ENCODE peak calls at places on chromosomes 13 and 19, in six cellular contexts. U is H9, E is neuronal stem cell, X is IMR-90, I is mesenchymal stem cell, V is trophoblast cell. P is an unnamed sample.
A peak's percentile ranks its signal among the peaks of the same experiment; 100 is the strongest.

GRCh38 chr13:108463365-108463764 is 166.0 kb upstream of the MYO16 start:
- DNase-seq in U (no peak), E (no peak), V (peak; percentile 72), X (peak; percentile 94), I (peak; percentile 90), P (no peak)

GRCh38 chr13:95403349-95404140 is 102.3 kb upstream of the ABCC4 start:
- DNase-seq in V (no peak), I (peak; percentile 30), X (no peak), U (peak; percentile 88), E (peak; percentile 70), P (peak; percentile 36)

GRCh38 chr19:21947775-21948174 is 63.0 kb downstream of the ZNF208 start:
- DNase-seq in V (no peak), I (no peak), U (no peak), X (no peak), E (peak; percentile 2), P (no peak)

GRCh38 chr13:111461445-111462149 is 141.2 kb downstream of the TEX29 start:
- DNase-seq in V (no peak), U (no peak), E (no peak), I (no peak), X (no peak), P (no peak)

GRCh38 chr13:48492123-48493075 is 40.5 kb downstream of the RCBTB2 start:
- DNase-seq in V (peak; percentile 79), I (peak; percentile 51), X (peak; percentile 18), U (no peak), E (no peak), P (no peak)

GRCh38 chr13:79988573-79988972 is 352.4 kb downstream of the SPRY2 start:
- DNase-seq in U (no peak), V (peak; percentile 49), X (peak; percentile 83), E (no peak), I (peak; percentile 77), P (no peak)

GRCh38 chr19:21402303-21402985 is 5.5 kb downstream of the ZNF493 start:
- DNase-seq in U (no peak), I (no peak), E (no peak), X (no peak), V (no peak), P (no peak)

GRCh38 chr13:66210677-66211076 is 1019.5 kb downstream of the PCDH9 start:
- DNase-seq in U (no peak), X (peak; percentile 91), E (no peak), V (peak; percentile 24), I (peak; percentile 88), P (no peak)

GRCh38 chr13:94123543-94123942 is 355.9 kb downstream of the DCT start:
- DNase-seq in U (no peak), I (peak; percentile 16), X (no peak), V (no peak), E (no peak), P (no peak)

GRCh38 chr13:69108486-69108885 is 999.1 kb upstream of the ATXN8OS start:
- DNase-seq in V (no peak), E (no peak), U (no peak), I (no peak), X (no peak), P (no peak)

GRCh38 chr19:43789029-43789428 is 8.3 kb upstream of the KCNN4 start:
- DNase-seq in X (peak; percentile 56), E (peak; percentile 49), V (peak; percentile 61), I (peak; percentile 60), U (no peak), P (no peak)

GRCh38 chr13:68046900-68047299 is 816.8 kb upstream of the PCDH9 start:
- DNase-seq in V (no peak), I (no peak), X (no peak), U (no peak), E (no peak), P (no peak)

GRCh38 chr19:35318679-35319448 is 10.1 kb upstream of the CD22 start:
- DNase-seq in X (peak; percentile 71), U (peak; percentile 25), I (peak; percentile 72), E (no peak), V (peak; percentile 98), P (no peak)

GRCh38 chr13:111203742-111204386 is 88.8 kb downstream of the ARHGEF7 start:
- DNase-seq in X (no peak), V (no peak), E (no peak), I (no peak), U (no peak), P (no peak)

GRCh38 chr19:48750351-48750750 is 2.1 kb downstream of the FUT1 start:
- DNase-seq in I (no peak), U (no peak), E (no peak), V (no peak), X (no peak), P (no peak)

GRCh38 chr19:48746738-48747575 is at the start of gene IZUMO1:
- DNase-seq in U (peak; percentile 94), E (peak; percentile 83), V (peak; percentile 96), I (peak; percentile 97), X (peak; percentile 90), P (no peak)

GRCh38 chr19:48745208-48745995 is 1.3 kb downstream of the IZUMO1 start:
- DNase-seq in X (peak; percentile 57), U (peak; percentile 70), E (no peak), I (peak; percentile 67), V (peak; percentile 87), P (no peak)

GRCh38 chr19:48749571-48750198 is 2.8 kb downstream of the FUT1 start:
- DNase-seq in V (no peak), X (no peak), U (no peak), I (no peak), E (no peak), P (no peak)

GRCh38 chr19:48746120-48746519 is 589 bp downstream of the IZUMO1 start:
- DNase-seq in E (no peak), U (no peak), I (no peak), V (no peak), X (no peak), P (no peak)
- H3K14ac ChIP-seq in E (no peak overlapping the region), U (peak overlapping the region; percentile 50), I (no peak overlapping the region), V (no peak overlapping the region), X (no peak overlapping the region), P (no peak overlapping the region)

GRCh38 chr19:4342421-4343055 is 824 bp upstream of the MPND start:
- DNase-seq in V (peak; percentile 100), E (peak; percentile 100), X (peak; percentile 100), I (peak; percentile 100), U (peak; percentile 99), P (peak; percentile 87)
- H3K18ac ChIP-seq in V (peak overlapping the region; percentile 98), E (peak overlapping the region; percentile 98), X (peak overlapping the region; percentile 40), I (peak overlapping the region; percentile 85), U (peak overlapping the region; percentile 86), P (peak overlapping the region; percentile 99)

DNA sequence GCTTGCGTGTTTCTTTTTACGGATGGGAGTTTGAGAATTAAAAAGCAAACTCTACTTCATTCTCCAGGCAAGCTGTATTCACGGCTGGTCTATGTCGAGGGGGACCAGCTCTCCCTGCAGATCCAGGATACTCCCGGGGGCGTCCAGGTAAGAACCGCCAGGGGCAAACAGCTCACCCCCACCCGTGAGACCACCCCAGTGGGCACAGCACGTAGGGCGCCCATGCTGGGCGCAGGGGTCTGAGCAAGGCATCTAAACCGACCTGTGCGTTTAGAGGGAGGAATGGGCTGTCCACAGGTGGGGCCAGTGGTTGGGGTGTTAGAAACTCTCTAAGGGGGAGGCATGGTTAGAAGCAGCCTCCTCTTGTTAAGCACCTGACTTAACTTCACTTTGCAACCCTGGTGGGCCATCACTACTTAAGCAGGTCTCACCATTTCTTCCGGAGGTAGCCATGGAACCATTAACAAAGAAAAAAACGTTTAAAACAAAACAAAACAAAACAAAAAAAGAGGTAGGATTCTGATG is 1.0 kb downstream of the RASL11A start:
- DNase-seq in U (no peak), I (no peak), E (no peak), X (no peak), V (no peak), P (no peak)
- H3K4me2 ChIP-seq in U (peak overlapping the region; percentile 97), I (no peak overlapping the region), E (peak overlapping the region; percentile 97), X (peak overlapping the region; percentile 96), V (peak overlapping the region; percentile 67), P (peak overlapping the region; percentile 66)

DNA sequence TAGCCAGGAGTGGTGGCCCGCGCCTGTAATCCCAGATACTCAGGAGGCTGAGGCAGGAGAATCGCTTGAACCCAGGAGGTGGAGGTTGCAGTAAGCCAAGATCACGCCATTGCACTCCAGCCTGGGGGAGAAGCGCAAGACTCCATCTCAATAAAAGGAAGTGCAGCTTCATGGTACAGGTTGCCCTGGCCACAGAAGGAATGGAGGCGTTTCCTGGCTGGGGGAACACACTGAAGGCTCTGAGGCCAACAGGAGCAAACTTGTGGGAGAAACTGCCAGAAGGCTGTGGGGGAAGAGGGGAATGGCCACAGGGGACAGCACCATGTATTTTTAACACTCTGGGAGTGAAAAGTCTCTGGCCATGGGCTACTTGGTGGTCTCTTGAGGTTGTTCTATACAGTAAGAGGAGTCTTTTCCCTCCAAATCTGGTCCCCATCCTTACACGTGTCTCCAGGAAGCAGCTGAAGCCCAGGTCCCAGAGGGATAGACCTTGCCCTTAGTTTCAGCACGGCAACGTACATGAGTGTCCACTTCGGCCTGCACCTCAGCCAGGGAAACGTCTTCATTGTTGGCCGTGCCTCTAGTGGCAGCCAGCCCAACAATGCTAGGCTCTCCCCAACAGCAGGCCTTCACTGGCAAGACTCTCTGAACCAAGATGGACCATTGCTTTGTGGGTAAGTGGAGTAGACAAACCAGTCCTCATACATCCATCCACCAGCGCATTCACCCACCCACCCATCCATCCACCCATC is 7.4 kb downstream of the MICOS13 start:
- DNase-seq in U (no peak), X (no peak), V (no peak), I (no peak), E (no peak), P (no peak)
- H3K14ac ChIP-seq in U (no peak overlapping the region), X (no peak overlapping the region), V (no peak overlapping the region), I (no peak overlapping the region), E (no peak overlapping the region), P (no peak overlapping the region)

GRCh38 chr13:27943951-27944350 is 24.2 kb downstream of the PDX1 start:
- DNase-seq in U (no peak), E (no peak), X (no peak), V (no peak), I (no peak), P (no peak)

DNA sequence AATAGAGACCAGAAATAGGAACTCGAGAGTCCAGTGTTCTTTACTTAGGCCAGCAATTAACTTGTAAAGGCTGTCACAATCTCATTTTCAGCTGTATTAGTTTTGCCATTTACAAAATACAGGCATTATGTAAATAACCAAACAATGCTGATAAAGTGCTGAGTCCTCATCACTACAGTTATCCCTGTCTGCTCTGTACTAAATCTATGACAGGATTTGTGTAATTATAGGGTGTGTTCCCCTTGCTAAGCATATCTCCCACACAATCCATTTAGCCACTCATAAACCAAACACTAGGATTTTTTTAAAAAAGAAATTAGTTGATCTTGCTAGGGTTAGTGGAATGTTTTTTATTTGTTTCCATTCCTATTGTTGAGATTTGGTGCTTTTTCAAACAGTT is 23.2 kb downstream of the PDX1 start:
- DNase-seq in X (no peak), I (no peak), E (no peak), U (no peak), V (no peak), P (no peak)
- H3K18ac ChIP-seq in X (no peak overlapping the region), I (no peak overlapping the region), E (no peak overlapping the region), U (no peak overlapping the region), V (no peak overlapping the region), P (no peak overlapping the region)

P was measured in H1.